ENCODE peak calls at places on chromosomes 11 and 22, in six cellular contexts. C is brain microvascular endothelial cell, N is neural progenitor cell, K is hypothalamus, V is epithelial cell of esophagus, U is heart left ventricle. O is an unnamed sample.

GRCh38 chr22:44815099-44816070 is 63.0 kb downstream of the ARHGAP8 start:
- DNase-seq in N (no peak), C (no peak), K (no peak), V (no peak), U (no peak), O (no peak)

GRCh38 chr11:43738600-43739409 is 58.3 kb downstream of the HSD17B12 start:
- DNase-seq in C (peak), U (no peak), N (peak), V (peak), K (no peak), O (no peak)

GRCh38 chr11:124895471-124895971 is 2.1 kb downstream of the ROBO4 start:
- DNase-seq in U (no peak), C (no peak), N (no peak), K (no peak), V (no peak), O (no peak)

GRCh38 chr11:92300871-92301270 is 76.3 kb downstream of the FAT3 start:
- DNase-seq in V (no peak), U (no peak), K (no peak), C (no peak), N (no peak), O (no peak)

GRCh38 chr11:111001986-111002616 is 243.4 kb upstream of the POU2AF2 start:
- DNase-seq in K (no peak), C (peak), V (peak), U (no peak), N (no peak), O (no peak)

GRCh38 chr11:68838572-68838964 is 3.1 kb downstream of the CPT1A start:
- DNase-seq in N (no peak), C (no peak), V (no peak), K (no peak), U (no peak), O (no peak)

GRCh38 chr11:2943711-2944118 is 14.5 kb upstream of the PHLDA2 start:
- DNase-seq in V (peak), U (no peak), C (no peak), N (no peak), K (no peak), O (no peak)

GRCh38 chr11:126452256-126452655 is 96.8 kb downstream of the ST3GAL4 start:
- DNase-seq in C (no peak), K (no peak), U (no peak), V (no peak), N (no peak), O (no peak)

GRCh38 chr11:61712301-61712700 is 32.1 kb downstream of the DAGLA start:
- DNase-seq in U (no peak), K (no peak), V (no peak), N (no peak), C (no peak), O (no peak)

GRCh38 chr11:126426820-126427749 is 71.6 kb downstream of the ST3GAL4 start:
- DNase-seq in V (no peak), K (no peak), N (no peak), U (no peak), C (no peak), O (no peak)

GRCh38 chr11:30919389-30920172 is 333.4 kb upstream of the MPPED2 start:
- DNase-seq in K (no peak), C (no peak), U (no peak), N (no peak), V (no peak), O (no peak)

GRCh38 chr22:42635531-42635930 is 4.9 kb downstream of the ATP5MGL start:
- DNase-seq in K (no peak), N (no peak), C (peak), V (peak), U (no peak), O (no peak)

GRCh38 chr11:120182790-120183491 is 27.9 kb upstream of the OAF start:
- DNase-seq in C (no peak), V (peak), K (no peak), U (peak), N (no peak), O (no peak)

GRCh38 chr11:257766-258493 is 20.3 kb upstream of the NLRP6 start:
- DNase-seq in N (no peak), C (no peak), V (no peak), U (no peak), K (no peak), O (no peak)

GRCh38 chr22:19142394-19142793 is 2.1 kb downstream of the ESS2 start:
- DNase-seq in N (no peak), U (no peak), V (no peak), C (no peak), K (no peak), O (no peak)

GRCh38 chr11:2808850-2809847 is 76.4 kb downstream of the CDKN1C start:
- DNase-seq in U (no peak), V (no peak), C (no peak), K (no peak), N (no peak), O (no peak)

GRCh38 chr11:132301465-132301864 is 931.0 kb downstream of the NTM start:
- DNase-seq in N (no peak), K (no peak), V (no peak), U (no peak), C (no peak), O (no peak)

GRCh38 chr11:112128483-112129121 is 35.3 kb downstream of the IL18 start:
- DNase-seq in V (peak), U (no peak), N (no peak), K (no peak), C (peak), O (no peak)

GRCh38 chr11:101915811-101916291 is 471 bp downstream of the ANGPTL5 start:
- DNase-seq in C (peak), N (peak), K (no peak), U (no peak), V (peak), O (no peak)

GRCh38 chr11:32571039-32571438 is 12.6 kb upstream of the EIF3M start:
- DNase-seq in U (no peak), K (no peak), C (no peak), V (no peak), N (peak), O (no peak)

GRCh38 chr11:5369793-5370192 is 13.8 kb upstream of the OR51M1 start:
- DNase-seq in C (peak), N (peak), V (peak), U (no peak), K (no peak), O (no peak)